ENCODE peak calls at places on chromosomes 6 and 20, in four cellular contexts. Y is lung, K is NCI-H1105, L is A549. W is an unnamed sample.

GRCh38 chr6:170026272-170027110 is 264.4 kb downstream of the DLL1 start:
- DNase-seq in Y (peak), K (peak), L (no peak), W (peak)

GRCh38 chr6:160358225-160359119 is 10.3 kb downstream of the SLC22A3 start:
- DNase-seq in Y (no peak), K (no peak), L (no peak), W (no peak)

GRCh38 chr20:25553819-25554296 is 31.5 kb downstream of the NINL start:
- DNase-seq in Y (no peak), K (peak), L (no peak), W (peak)

GRCh38 chr6:37049990-37050853 is 44.8 kb downstream of the FGD2 start:
- DNase-seq in Y (peak), K (no peak), L (no peak), W (no peak)

GRCh38 chr6:105545206-105545920 is 142.5 kb upstream of the PREP start:
- DNase-seq in Y (no peak), K (no peak), L (no peak), W (no peak)

GRCh38 chr20:11401988-11402387 is 515.7 kb upstream of the BTBD3 start:
- DNase-seq in Y (no peak), K (no peak), L (no peak), W (no peak)

GRCh38 chr6:130843575-130844320 is 16.5 kb downstream of the SMLR1 start:
- DNase-seq in Y (no peak), K (peak), L (peak), W (no peak)

GRCh38 chr6:33249732-33250625 is 21.7 kb downstream of the VPS52 start:
- DNase-seq in Y (peak), K (no peak), L (no peak), W (no peak)

GRCh38 chr20:58893355-58894151 is 41.0 kb downstream of the GNAS start:
- DNase-seq in Y (no peak), K (no peak), L (no peak), W (no peak)

GRCh38 chr6:3797231-3798200 is 46.0 kb upstream of the PXDC1 start:
- DNase-seq in Y (no peak), K (no peak), L (peak), W (no peak)

GRCh38 chr6:42532038-42532669 is 31.7 kb upstream of the UBR2 start:
- DNase-seq in Y (no peak), K (peak), L (peak), W (peak)

GRCh38 chr6:169958510-169958909 is 207.1 kb downstream of the ERMARD start:
- DNase-seq in Y (no peak), K (no peak), L (no peak), W (no peak)

GRCh38 chr6:100464910-100465700 is at the start of gene SIM1:
- DNase-seq in Y (no peak), K (no peak), L (no peak), W (no peak)

GRCh38 chr6:81996414-81996813 is 243.9 kb upstream of the TENT5A start:
- DNase-seq in Y (no peak), K (no peak), L (no peak), W (no peak)

GRCh38 chr20:10707791-10708190 is 34.0 kb upstream of the JAG1 start:
- DNase-seq in Y (no peak), K (no peak), L (no peak), W (no peak)

GRCh38 chr6:127486934-127487333 is 27.7 kb upstream of the KIAA0408 start:
- DNase-seq in Y (no peak), K (no peak), L (no peak), W (no peak)

GRCh38 chr20:9912858-9913434 is 74.1 kb upstream of the PAK5 start:
- DNase-seq in Y (peak), K (no peak), L (peak), W (peak)